ENCODE peak calls at places on chromosomes 7 and 10, in nine cellular contexts. One of them, this sample, is unnamed.

GRCh38 chr10:86064931-86065662 is 301.5 kb downstream of the GRID1 start:
- DNase-seq in HT1080: no peak
- DNase-seq in uterus: no peak
- DNase-seq in NCI-H774: no peak
- DNase-seq in lung: no peak
- DNase-seq in activated CD8-positive, alpha-beta memory T cell treated with anti-CD3 and anti-CD28 coated beads, Interleukin-2, amount 50 U/mL, for 48 hours: no peak
- DNase-seq in KG1: no peak
- DNase-seq in CD4-positive, alpha-beta T cell: no peak
- DNase-seq in Ammon's horn: no peak
- DNase-seq in this sample: no peak

GRCh38 chr10:111233439-111233838 is 156.6 kb downstream of the ADRA2A start:
- DNase-seq in NCI-H774: no peak
- DNase-seq in lung: no peak
- DNase-seq in uterus: no peak
- DNase-seq in KG1: no peak
- DNase-seq in HT1080: no peak
- DNase-seq in CD4-positive, alpha-beta T cell: no peak
- DNase-seq in Ammon's horn: no peak
- DNase-seq in activated CD8-positive, alpha-beta memory T cell treated with anti-CD3 and anti-CD28 coated beads, Interleukin-2, amount 50 U/mL, for 48 hours: no peak
- DNase-seq in this sample: no peak

GRCh38 chr7:84237533-84238173 is 43.1 kb upstream of the SEMA3A start:
- DNase-seq in NCI-H774: no peak
- DNase-seq in KG1: no peak
- DNase-seq in lung: no peak
- DNase-seq in Ammon's horn: no peak
- DNase-seq in HT1080: peak; percentile 94
- DNase-seq in uterus: no peak
- DNase-seq in activated CD8-positive, alpha-beta memory T cell treated with anti-CD3 and anti-CD28 coated beads, Interleukin-2, amount 50 U/mL, for 48 hours: no peak
- DNase-seq in CD4-positive, alpha-beta T cell: no peak
- DNase-seq in this sample: no peak

GRCh38 chr10:113854019-113854756 is at the start of the genes DCLRE1A and NHLRC2:
- DNase-seq in NCI-H774: peak; percentile 64
- DNase-seq in Ammon's horn: peak; percentile 87
- DNase-seq in uterus: peak; percentile 76
- DNase-seq in lung: peak; percentile 83
- DNase-seq in CD4-positive, alpha-beta T cell: peak; percentile 46
- DNase-seq in KG1: peak; percentile 93
- DNase-seq in HT1080: peak; percentile 68
- DNase-seq in activated CD8-positive, alpha-beta memory T cell treated with anti-CD3 and anti-CD28 coated beads, Interleukin-2, amount 50 U/mL, for 48 hours: peak; percentile 81
- DNase-seq in this sample: peak; percentile 87

GRCh38 chr7:23268746-23269145 is 22.2 kb downstream of the GPNMB start:
- DNase-seq in uterus: no peak
- DNase-seq in activated CD8-positive, alpha-beta memory T cell treated with anti-CD3 and anti-CD28 coated beads, Interleukin-2, amount 50 U/mL, for 48 hours: no peak
- DNase-seq in NCI-H774: no peak
- DNase-seq in Ammon's horn: no peak
- DNase-seq in KG1: no peak
- DNase-seq in CD4-positive, alpha-beta T cell: no peak
- DNase-seq in HT1080: no peak
- DNase-seq in lung: no peak
- DNase-seq in this sample: no peak

GRCh38 chr7:75658369-75658768 is 80.4 kb downstream of the HIP1 start:
- DNase-seq in Ammon's horn: no peak
- DNase-seq in HT1080: peak; percentile 24
- DNase-seq in NCI-H774: no peak
- DNase-seq in CD4-positive, alpha-beta T cell: no peak
- DNase-seq in uterus: no peak
- DNase-seq in KG1: no peak
- DNase-seq in activated CD8-positive, alpha-beta memory T cell treated with anti-CD3 and anti-CD28 coated beads, Interleukin-2, amount 50 U/mL, for 48 hours: no peak
- DNase-seq in lung: no peak
- DNase-seq in this sample: no peak

GRCh38 chr7:20089431-20089830 is 127.8 kb downstream of the MACC1 start:
- DNase-seq in activated CD8-positive, alpha-beta memory T cell treated with anti-CD3 and anti-CD28 coated beads, Interleukin-2, amount 50 U/mL, for 48 hours: no peak
- DNase-seq in uterus: no peak
- DNase-seq in Ammon's horn: no peak
- DNase-seq in NCI-H774: no peak
- DNase-seq in CD4-positive, alpha-beta T cell: no peak
- DNase-seq in HT1080: no peak
- DNase-seq in lung: no peak
- DNase-seq in KG1: no peak
- DNase-seq in this sample: no peak

GRCh38 chr7:153386581-153386980 is 627.0 kb downstream of the ACTR3B start:
- DNase-seq in lung: peak; percentile 4
- DNase-seq in CD4-positive, alpha-beta T cell: no peak
- DNase-seq in NCI-H774: no peak
- DNase-seq in HT1080: no peak
- DNase-seq in uterus: no peak
- DNase-seq in Ammon's horn: no peak
- DNase-seq in KG1: no peak
- DNase-seq in activated CD8-positive, alpha-beta memory T cell treated with anti-CD3 and anti-CD28 coated beads, Interleukin-2, amount 50 U/mL, for 48 hours: no peak
- DNase-seq in this sample: peak; percentile 6

GRCh38 chr10:69696073-69696731 is 66.2 kb downstream of the FAM241B start:
- DNase-seq in CD4-positive, alpha-beta T cell: no peak
- DNase-seq in Ammon's horn: no peak
- DNase-seq in uterus: no peak
- DNase-seq in KG1: no peak
- DNase-seq in activated CD8-positive, alpha-beta memory T cell treated with anti-CD3 and anti-CD28 coated beads, Interleukin-2, amount 50 U/mL, for 48 hours: no peak
- DNase-seq in NCI-H774: peak; percentile 14
- DNase-seq in lung: no peak
- DNase-seq in HT1080: peak; percentile 93
- DNase-seq in this sample: no peak

GRCh38 chr7:50092579-50093411 is at the start of gene ZPBP:
- DNase-seq in NCI-H774: peak; percentile 31
- DNase-seq in uterus: no peak
- DNase-seq in lung: no peak
- DNase-seq in KG1: peak; percentile 72
- DNase-seq in CD4-positive, alpha-beta T cell: peak; percentile 28
- DNase-seq in Ammon's horn: peak; percentile 67
- DNase-seq in activated CD8-positive, alpha-beta memory T cell treated with anti-CD3 and anti-CD28 coated beads, Interleukin-2, amount 50 U/mL, for 48 hours: peak; percentile 82
- DNase-seq in HT1080: peak; percentile 8
- DNase-seq in this sample: peak; percentile 54

GRCh38 chr7:154505362-154505761 is 453.2 kb downstream of the DPP6 start:
- DNase-seq in KG1: no peak
- DNase-seq in NCI-H774: no peak
- DNase-seq in HT1080: no peak
- DNase-seq in Ammon's horn: no peak
- DNase-seq in lung: no peak
- DNase-seq in CD4-positive, alpha-beta T cell: no peak
- DNase-seq in activated CD8-positive, alpha-beta memory T cell treated with anti-CD3 and anti-CD28 coated beads, Interleukin-2, amount 50 U/mL, for 48 hours: no peak
- DNase-seq in uterus: no peak
- DNase-seq in this sample: no peak

GRCh38 chr7:100153713-100154519 is 4.6 kb downstream of the TRAPPC14 start:
- DNase-seq in HT1080: no peak
- DNase-seq in lung: no peak
- DNase-seq in CD4-positive, alpha-beta T cell: no peak
- DNase-seq in activated CD8-positive, alpha-beta memory T cell treated with anti-CD3 and anti-CD28 coated beads, Interleukin-2, amount 50 U/mL, for 48 hours: no peak
- DNase-seq in uterus: no peak
- DNase-seq in Ammon's horn: no peak
- DNase-seq in NCI-H774: no peak
- DNase-seq in KG1: no peak
- DNase-seq in this sample: no peak

GRCh38 chr7:111138196-111138569 is 47.3 kb downstream of the LRRN3 start:
- DNase-seq in uterus: no peak
- DNase-seq in HT1080: peak; percentile 84
- DNase-seq in Ammon's horn: peak; percentile 46
- DNase-seq in CD4-positive, alpha-beta T cell: peak; percentile 16
- DNase-seq in NCI-H774: no peak
- DNase-seq in activated CD8-positive, alpha-beta memory T cell treated with anti-CD3 and anti-CD28 coated beads, Interleukin-2, amount 50 U/mL, for 48 hours: peak; percentile 63
- DNase-seq in lung: no peak
- DNase-seq in KG1: no peak
- DNase-seq in this sample: no peak

GRCh38 chr10:74991435-74991834 is 120.0 kb upstream of the SAMD8 start:
- DNase-seq in NCI-H774: no peak
- DNase-seq in activated CD8-positive, alpha-beta memory T cell treated with anti-CD3 and anti-CD28 coated beads, Interleukin-2, amount 50 U/mL, for 48 hours: no peak
- DNase-seq in Ammon's horn: no peak
- DNase-seq in KG1: no peak
- DNase-seq in HT1080: peak; percentile 64
- DNase-seq in lung: no peak
- DNase-seq in uterus: no peak
- DNase-seq in CD4-positive, alpha-beta T cell: no peak
- DNase-seq in this sample: no peak

GRCh38 chr10:99328579-99329237 is 448 bp upstream of the CNNM1 start:
- DNase-seq in Ammon's horn: no peak
- DNase-seq in CD4-positive, alpha-beta T cell: no peak
- DNase-seq in activated CD8-positive, alpha-beta memory T cell treated with anti-CD3 and anti-CD28 coated beads, Interleukin-2, amount 50 U/mL, for 48 hours: no peak
- DNase-seq in KG1: no peak
- DNase-seq in uterus: peak; percentile 21
- DNase-seq in HT1080: no peak
- DNase-seq in NCI-H774: no peak
- DNase-seq in lung: no peak
- DNase-seq in this sample: no peak

GRCh38 chr7:471866-472639 is 47.6 kb downstream of the PDGFA start:
- DNase-seq in NCI-H774: no peak
- DNase-seq in Ammon's horn: peak; percentile 28
- DNase-seq in HT1080: peak; percentile 56
- DNase-seq in KG1: no peak
- DNase-seq in activated CD8-positive, alpha-beta memory T cell treated with anti-CD3 and anti-CD28 coated beads, Interleukin-2, amount 50 U/mL, for 48 hours: no peak
- DNase-seq in CD4-positive, alpha-beta T cell: no peak
- DNase-seq in lung: no peak
- DNase-seq in uterus: peak; percentile 72
- DNase-seq in this sample: no peak

GRCh38 chr7:55973747-55974250 is 9.4 kb downstream of the NIPSNAP2 start:
- DNase-seq in HT1080: no peak
- DNase-seq in lung: no peak
- DNase-seq in KG1: no peak
- DNase-seq in activated CD8-positive, alpha-beta memory T cell treated with anti-CD3 and anti-CD28 coated beads, Interleukin-2, amount 50 U/mL, for 48 hours: no peak
- DNase-seq in uterus: no peak
- DNase-seq in NCI-H774: no peak
- DNase-seq in Ammon's horn: no peak
- DNase-seq in CD4-positive, alpha-beta T cell: no peak
- DNase-seq in this sample: no peak

GRCh38 chr10:43891241-43891640 is 242.6 kb upstream of the ZNF32 start:
- DNase-seq in NCI-H774: no peak
- DNase-seq in CD4-positive, alpha-beta T cell: no peak
- DNase-seq in activated CD8-positive, alpha-beta memory T cell treated with anti-CD3 and anti-CD28 coated beads, Interleukin-2, amount 50 U/mL, for 48 hours: no peak
- DNase-seq in KG1: no peak
- DNase-seq in HT1080: no peak
- DNase-seq in lung: no peak
- DNase-seq in Ammon's horn: no peak
- DNase-seq in uterus: no peak
- DNase-seq in this sample: no peak

GRCh38 chr7:4689151-4689550 is 7.1 kb downstream of the FOXK1 start:
- DNase-seq in NCI-H774: no peak
- DNase-seq in HT1080: no peak
- DNase-seq in uterus: no peak
- DNase-seq in KG1: no peak
- DNase-seq in CD4-positive, alpha-beta T cell: no peak
- DNase-seq in lung: no peak
- DNase-seq in Ammon's horn: no peak
- DNase-seq in activated CD8-positive, alpha-beta memory T cell treated with anti-CD3 and anti-CD28 coated beads, Interleukin-2, amount 50 U/mL, for 48 hours: no peak
- DNase-seq in this sample: no peak

GRCh38 chr10:25048463-25048862 is 32.1 kb downstream of the THNSL1 start:
- DNase-seq in uterus: no peak
- DNase-seq in CD4-positive, alpha-beta T cell: no peak
- DNase-seq in Ammon's horn: peak; percentile 34
- DNase-seq in activated CD8-positive, alpha-beta memory T cell treated with anti-CD3 and anti-CD28 coated beads, Interleukin-2, amount 50 U/mL, for 48 hours: no peak
- DNase-seq in HT1080: no peak
- DNase-seq in KG1: no peak
- DNase-seq in NCI-H774: no peak
- DNase-seq in lung: no peak
- DNase-seq in this sample: no peak

GRCh38 chr7:124856299-124856888 is 73.2 kb downstream of the POT1 start:
- DNase-seq in KG1: no peak
- DNase-seq in Ammon's horn: peak; percentile 33
- DNase-seq in CD4-positive, alpha-beta T cell: no peak
- DNase-seq in NCI-H774: peak; percentile 2
- DNase-seq in lung: no peak
- DNase-seq in activated CD8-positive, alpha-beta memory T cell treated with anti-CD3 and anti-CD28 coated beads, Interleukin-2, amount 50 U/mL, for 48 hours: no peak
- DNase-seq in HT1080: peak; percentile 66
- DNase-seq in uterus: no peak
- DNase-seq in this sample: no peak

GRCh38 chr10:124250506-124250905 is 157.1 kb upstream of the CHST15 start:
- DNase-seq in NCI-H774: no peak
- DNase-seq in activated CD8-positive, alpha-beta memory T cell treated with anti-CD3 and anti-CD28 coated beads, Interleukin-2, amount 50 U/mL, for 48 hours: no peak
- DNase-seq in KG1: no peak
- DNase-seq in CD4-positive, alpha-beta T cell: no peak
- DNase-seq in lung: no peak
- DNase-seq in uterus: no peak
- DNase-seq in Ammon's horn: no peak
- DNase-seq in HT1080: no peak
- DNase-seq in this sample: no peak

GRCh38 chr7:91348686-91349085 is 84.5 kb downstream of the FZD1 start:
- DNase-seq in uterus: no peak
- DNase-seq in CD4-positive, alpha-beta T cell: no peak
- DNase-seq in NCI-H774: no peak
- DNase-seq in Ammon's horn: no peak
- DNase-seq in lung: no peak
- DNase-seq in activated CD8-positive, alpha-beta memory T cell treated with anti-CD3 and anti-CD28 coated beads, Interleukin-2, amount 50 U/mL, for 48 hours: no peak
- DNase-seq in KG1: no peak
- DNase-seq in HT1080: peak; percentile 17
- DNase-seq in this sample: no peak

GRCh38 chr7:65037740-65038678 is 31.5 kb upstream of the ERV3-1 start:
- DNase-seq in KG1: peak; percentile 75
- DNase-seq in CD4-positive, alpha-beta T cell: peak; percentile 93
- DNase-seq in activated CD8-positive, alpha-beta memory T cell treated with anti-CD3 and anti-CD28 coated beads, Interleukin-2, amount 50 U/mL, for 48 hours: peak; percentile 92
- DNase-seq in NCI-H774: peak; percentile 90
- DNase-seq in HT1080: peak; percentile 58
- DNase-seq in Ammon's horn: peak; percentile 96
- DNase-seq in uterus: peak; percentile 95
- DNase-seq in lung: peak; percentile 93
- DNase-seq in this sample: peak; percentile 96

GRCh38 chr10:93173867-93174845 is 100.5 kb downstream of the CYP26A1 start:
- DNase-seq in HT1080: no peak
- DNase-seq in CD4-positive, alpha-beta T cell: no peak
- DNase-seq in lung: no peak
- DNase-seq in Ammon's horn: no peak
- DNase-seq in KG1: no peak
- DNase-seq in activated CD8-positive, alpha-beta memory T cell treated with anti-CD3 and anti-CD28 coated beads, Interleukin-2, amount 50 U/mL, for 48 hours: no peak
- DNase-seq in NCI-H774: no peak
- DNase-seq in uterus: no peak
- DNase-seq in this sample: no peak

GRCh38 chr10:287029-287428 is 151.8 kb downstream of the ZMYND11 start:
- DNase-seq in CD4-positive, alpha-beta T cell: no peak
- DNase-seq in uterus: no peak
- DNase-seq in NCI-H774: no peak
- DNase-seq in KG1: no peak
- DNase-seq in Ammon's horn: no peak
- DNase-seq in HT1080: no peak
- DNase-seq in activated CD8-positive, alpha-beta memory T cell treated with anti-CD3 and anti-CD28 coated beads, Interleukin-2, amount 50 U/mL, for 48 hours: no peak
- DNase-seq in lung: no peak
- DNase-seq in this sample: no peak